ENCODE peak calls at places on chromosomes 3 and 15, in four cellular contexts. E is C1 segment of cervical spinal cord, H is GM06990, Q is stomach. Z is an unnamed sample.

GRCh38 chr15:78207110-78207458 is 27.3 kb downstream of the ACSBG1 start:
- DNase-seq in Q (peak), E (no peak), H (no peak), Z (no peak)

GRCh38 chr3:52128118-52128683 is 26.0 kb downstream of the POC1A start:
- DNase-seq in H (no peak), Q (peak), E (no peak), Z (no peak)

GRCh38 chr3:86923071-86923476 is 67.9 kb downstream of the VGLL3 start:
- DNase-seq in Q (no peak), H (no peak), E (no peak), Z (no peak)

GRCh38 chr15:51134416-51135199 is 39.9 kb upstream of the TNFAIP8L3 start:
- DNase-seq in Q (no peak), H (no peak), E (no peak), Z (no peak)

GRCh38 chr3:69490971-69491370 is 105.1 kb upstream of the FRMD4B start:
- DNase-seq in E (no peak), H (no peak), Q (no peak), Z (no peak)

GRCh38 chr15:101023501-101024110 is 104.4 kb downstream of the LRRK1 start:
- DNase-seq in H (no peak), Q (peak), E (no peak), Z (no peak)

GRCh38 chr3:149466192-149466591 is 8.3 kb upstream of the TM4SF4 start:
- DNase-seq in E (no peak), H (no peak), Q (no peak), Z (no peak)

GRCh38 chr3:69748503-69748902 is 9.2 kb downstream of the MITF start:
- DNase-seq in H (no peak), Q (no peak), E (no peak), Z (no peak)

GRCh38 chr15:58431221-58432149 is at the start of gene LIPC:
- DNase-seq in E (no peak), H (no peak), Q (no peak), Z (no peak)

GRCh38 chr3:188212308-188212969 is 58.5 kb downstream of the LPP start:
- DNase-seq in H (no peak), Q (no peak), E (no peak), Z (no peak)

GRCh38 chr3:60010778-60011177 is 961.0 kb upstream of the CFAP20DC start:
- DNase-seq in E (no peak), Q (no peak), H (peak), Z (peak)

GRCh38 chr3:5122741-5123706 is 932 bp downstream of the ARL8B start:
- DNase-seq in H (no peak), E (peak), Q (peak), Z (no peak)

GRCh38 chr3:53845881-53846133 is 412 bp downstream of the CHDH start:
- DNase-seq in H (peak), Q (no peak), E (no peak), Z (no peak)